ENCODE peak calls at places on chromosomes 5 and 9, in eight cellular contexts. R, O, D, G, V, I, J and Z are unnamed samples.

GRCh38 chr5:16690243-16690839 is 73.5 kb upstream of the RETREG1 start:
- DNase-seq in R (peak), O (no peak), D (peak), G (peak), V (peak), I (peak), J (peak), Z (peak)

GRCh38 chr9:105216440-105217178 is 27.8 kb upstream of the SLC44A1 start:
- DNase-seq in R (no peak), O (no peak), D (peak), G (no peak), V (no peak), I (no peak), J (no peak), Z (no peak)

GRCh38 chr9:72931437-72931836 is 21.4 kb downstream of the ALDH1A1 start:
- DNase-seq in R (no peak), O (no peak), D (no peak), G (no peak), V (no peak), I (no peak), J (no peak), Z (no peak)

GRCh38 chr5:151029856-151030336 is 9.5 kb downstream of the GPX3 start:
- DNase-seq in R (no peak), O (no peak), D (no peak), G (no peak), V (no peak), I (no peak), J (no peak), Z (no peak)

GRCh38 chr5:159902444-159903121 is 13.7 kb upstream of the ADRA1B start:
- DNase-seq in R (peak), O (no peak), D (no peak), G (no peak), V (peak), I (no peak), J (no peak), Z (no peak)

GRCh38 chr5:52743970-52744369 is 43.7 kb upstream of the ITGA1 start:
- DNase-seq in R (peak), O (no peak), D (no peak), G (peak), V (no peak), I (no peak), J (no peak), Z (no peak)

GRCh38 chr9:76744336-76744735 is 19.9 kb upstream of the PCA3 start:
- DNase-seq in R (no peak), O (no peak), D (no peak), G (no peak), V (no peak), I (no peak), J (no peak), Z (no peak)

GRCh38 chr5:50300878-50301277 is 140.2 kb downstream of the EMB start:
- DNase-seq in R (no peak), O (no peak), D (no peak), G (no peak), V (peak), I (no peak), J (no peak), Z (no peak)

GRCh38 chr5:152004095-152004494 is 79.4 kb upstream of the GLRA1 start:
- DNase-seq in R (no peak), O (no peak), D (no peak), G (no peak), V (no peak), I (no peak), J (no peak), Z (peak)

GRCh38 chr5:141915881-141916336 is 7.8 kb upstream of the DELE1 start:
- DNase-seq in R (no peak), O (no peak), D (no peak), G (peak), V (no peak), I (peak), J (peak), Z (no peak)

GRCh38 chr9:81182421-81182820 is 506.9 kb downstream of the TLE1 start:
- DNase-seq in R (peak), O (no peak), D (no peak), G (no peak), V (peak), I (no peak), J (no peak), Z (no peak)

GRCh38 chr5:173327948-173328895 is at the start of gene STC2:
- DNase-seq in R (peak), O (no peak), D (peak), G (peak), V (peak), I (peak), J (no peak), Z (peak)

GRCh38 chr9:127915801-127916664 is 808 bp downstream of the ST6GALNAC4 start:
- DNase-seq in R (no peak), O (no peak), D (peak), G (no peak), V (no peak), I (no peak), J (peak), Z (no peak)

GRCh38 chr5:139343476-139343875 is 1.8 kb downstream of the PAIP2 start:
- DNase-seq in R (no peak), O (no peak), D (no peak), G (no peak), V (no peak), I (no peak), J (no peak), Z (no peak)

GRCh38 chr9:116000748-116001329 is 152.8 kb upstream of the PAPPA start:
- DNase-seq in R (peak), O (no peak), D (peak), G (peak), V (no peak), I (peak), J (peak), Z (peak)

GRCh38 chr5:53996008-53996407 is 314.4 kb downstream of the ARL15 start:
- DNase-seq in R (no peak), O (no peak), D (no peak), G (no peak), V (no peak), I (no peak), J (no peak), Z (no peak)
- TF ChIP-seq CTCF in R (no peak), O (no peak), D (no peak), G (no peak), V (no peak), I (no peak), J (no peak), Z (no peak)

GRCh38 chr5:127298036-127298429 is 7.4 kb downstream of the MEGF10 start:
- DNase-seq in R (no peak), O (no peak), D (no peak), G (peak), V (no peak), I (no peak), J (no peak), Z (no peak)
- TF ChIP-seq CTCF in R (no peak), O (no peak), D (no peak), G (peak), V (no peak), I (no peak), J (no peak), Z (no peak)

DNA sequence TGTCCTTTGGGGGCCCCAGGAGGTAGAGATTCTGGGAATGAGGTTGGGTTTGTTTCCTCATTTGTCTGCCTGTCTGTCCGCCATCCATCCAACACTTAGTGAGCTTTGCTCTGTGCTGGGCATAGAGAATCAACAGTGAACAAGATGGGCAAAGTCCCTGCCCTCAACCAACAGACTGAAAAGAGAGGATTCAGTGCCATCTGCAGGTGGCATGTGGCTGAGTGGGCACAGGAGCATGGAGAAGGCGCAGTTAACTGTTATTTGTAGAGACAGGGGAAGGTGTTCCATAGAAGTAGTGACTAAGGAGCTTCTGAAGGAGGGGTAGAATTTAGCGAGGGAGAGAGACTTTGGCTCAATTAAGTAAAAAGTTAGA is 23.1 kb downstream of the POLR1E start:
- DNase-seq in R (no peak), O (no peak), D (no peak), G (no peak), V (no peak), I (no peak), J (no peak), Z (no peak)
- TF ChIP-seq CTCF in R (no peak), O (no peak), D (no peak), G (peak), V (peak), I (no peak), J (peak), Z (no peak)

GRCh38 chr5:131509811-131510210 is 125.2 kb downstream of the RAPGEF6 start:
- DNase-seq in R (no peak), O (no peak), D (no peak), G (no peak), V (no peak), I (no peak), J (no peak), Z (no peak)

GRCh38 chr5:131505237-131505908 is 129.7 kb downstream of the RAPGEF6 start:
- DNase-seq in R (peak), O (no peak), D (no peak), G (no peak), V (peak), I (no peak), J (no peak), Z (no peak)
- TF ChIP-seq CTCF in R (no peak), O (no peak), D (no peak), G (no peak), V (no peak), I (no peak), J (no peak), Z (no peak)

GRCh38 chr9:6829027-6829426 is 71.3 kb downstream of the KDM4C start:
- DNase-seq in R (peak), O (no peak), D (no peak), G (peak), V (peak), I (no peak), J (no peak), Z (no peak)
- TF ChIP-seq CTCF in R (peak), O (no peak), D (no peak), G (no peak), V (peak), I (no peak), J (no peak), Z (no peak)